ENCODE peak calls at places on chromosomes 6 and 20, in six cellular contexts. G is WTC11, P is A549, J is endothelial cell of umbilical vein, Q is HepG2, S is K562. C is an unnamed sample.

GRCh38 chr20:48198951-48199431 is 413.7 kb upstream of the SULF2 start:
- DNase-seq in G (no peak), P (no peak), J (no peak), Q (no peak), S (no peak), C (no peak)

GRCh38 chr6:163694988-163695942 is 280.7 kb downstream of the QKI start:
- DNase-seq in G (no peak), P (no peak), J (no peak), Q (peak; percentile 58), S (no peak), C (no peak)

GRCh38 chr6:9614778-9615177 is 800.1 kb downstream of the TFAP2A start:
- DNase-seq in G (no peak), P (no peak), J (no peak), Q (no peak), S (no peak), C (no peak)

GRCh38 chr20:38473353-38473795 is 731 bp downstream of the RALGAPB start:
- DNase-seq in G (no peak), P (peak; percentile 25), J (peak; percentile 39), Q (peak; percentile 67), S (no peak), C (no peak)

GRCh38 chr20:43803276-43803675 is 76.5 kb upstream of the GTSF1L start:
- DNase-seq in G (no peak), P (no peak), J (no peak), Q (no peak), S (no peak), C (no peak)

GRCh38 chr20:550611-551010 is 7.0 kb upstream of the CSNK2A1 start:
- DNase-seq in G (no peak), P (no peak), J (no peak), Q (no peak), S (no peak), C (no peak)

GRCh38 chr6:89482136-89482535 is 49.2 kb downstream of the ANKRD6 start:
- DNase-seq in G (no peak), P (no peak), J (no peak), Q (no peak), S (no peak), C (no peak)

GRCh38 chr6:149095842-149096241 is 221.7 kb upstream of the TAB2 start:
- DNase-seq in G (no peak), P (no peak), J (no peak), Q (no peak), S (no peak), C (no peak)

GRCh38 chr6:36780517-36781210 is 58.6 kb downstream of the CPNE5 start:
- DNase-seq in G (no peak), P (no peak), J (no peak), Q (peak; percentile 18), S (no peak), C (no peak)

GRCh38 chr6:35842381-35842780 is 37.2 kb downstream of the LHFPL5 start:
- DNase-seq in G (no peak), P (no peak), J (no peak), Q (peak; percentile 56), S (no peak), C (no peak)

GRCh38 chr20:48759631-48760245 is 68.1 kb downstream of the PREX1 start:
- DNase-seq in G (no peak), P (no peak), J (no peak), Q (no peak), S (no peak), C (no peak)

GRCh38 chr20:23082846-23083552 is 3.1 kb downstream of the CD93 start:
- DNase-seq in G (peak; percentile 40), P (no peak), J (peak; percentile 89), Q (no peak), S (no peak), C (no peak)

GRCh38 chr6:138088307-138088744 is 18.9 kb downstream of the PERP start:
- DNase-seq in G (no peak), P (peak; percentile 84), J (peak; percentile 63), Q (peak; percentile 42), S (no peak), C (no peak)

GRCh38 chr6:146183831-146184230 is 155.0 kb downstream of the GRM1 start:
- DNase-seq in G (no peak), P (no peak), J (no peak), Q (no peak), S (no peak), C (no peak)

GRCh38 chr6:144659735-144660246 is 374.7 kb downstream of the UTRN start:
- DNase-seq in G (no peak), P (no peak), J (no peak), Q (no peak), S (no peak), C (no peak)

GRCh38 chr20:7924692-7925091 is 15.6 kb downstream of the HAO1 start:
- DNase-seq in G (no peak), P (no peak), J (peak; percentile 93), Q (peak; percentile 33), S (no peak), C (no peak)

GRCh38 chr20:32902456-32903420 is 44.0 kb downstream of the EFCAB8 start:
- DNase-seq in G (peak; percentile 60), P (peak; percentile 58), J (peak; percentile 32), Q (peak; percentile 66), S (peak; percentile 62), C (no peak)

GRCh38 chr6:44477293-44477894 is 89.9 kb downstream of the CDC5L start:
- DNase-seq in G (no peak), P (no peak), J (no peak), Q (no peak), S (peak; percentile 82), C (no peak)

GRCh38 chr6:37005061-37005810 is at the start of gene FGD2:
- DNase-seq in G (no peak), P (no peak), J (no peak), Q (no peak), S (peak; percentile 63), C (no peak)

GRCh38 chr6:397604-398003 is 6.1 kb downstream of the IRF4 start:
- DNase-seq in G (no peak), P (no peak), J (no peak), Q (no peak), S (no peak), C (no peak)

GRCh38 chr6:81808834-81809598 is 56.5 kb upstream of the TENT5A start:
- DNase-seq in G (no peak), P (no peak), J (peak; percentile 93), Q (no peak), S (no peak), C (no peak)

GRCh38 chr6:109477184-109477583 is 5.8 kb downstream of the ZBTB24 start:
- DNase-seq in G (no peak), P (no peak), J (no peak), Q (no peak), S (no peak), C (no peak)

GRCh38 chr6:161369339-161369738 is 95.5 kb upstream of the AGPAT4 start:
- DNase-seq in G (no peak), P (peak; percentile 73), J (no peak), Q (no peak), S (no peak), C (no peak)

GRCh38 chr6:17968081-17968518 is 19.3 kb downstream of the KIF13A start:
- DNase-seq in G (no peak), P (no peak), J (no peak), Q (no peak), S (peak; percentile 29), C (no peak)

GRCh38 chr20:61605862-61606557 is 353.9 kb downstream of the CDH4 start:
- DNase-seq in G (no peak), P (no peak), J (no peak), Q (no peak), S (no peak), C (no peak)

GRCh38 chr20:61605283-61605682 is 353.2 kb downstream of the CDH4 start:
- DNase-seq in G (no peak), P (no peak), J (no peak), Q (no peak), S (no peak), C (no peak)

GRCh38 chr20:61611401-61611800 is 359.3 kb downstream of the CDH4 start:
- DNase-seq in G (no peak), P (no peak), J (no peak), Q (no peak), S (no peak), C (no peak)

GRCh38 chr20:61609461-61609860 is 357.4 kb downstream of the CDH4 start:
- DNase-seq in G (no peak), P (no peak), J (no peak), Q (no peak), S (no peak), C (no peak)

DNA sequence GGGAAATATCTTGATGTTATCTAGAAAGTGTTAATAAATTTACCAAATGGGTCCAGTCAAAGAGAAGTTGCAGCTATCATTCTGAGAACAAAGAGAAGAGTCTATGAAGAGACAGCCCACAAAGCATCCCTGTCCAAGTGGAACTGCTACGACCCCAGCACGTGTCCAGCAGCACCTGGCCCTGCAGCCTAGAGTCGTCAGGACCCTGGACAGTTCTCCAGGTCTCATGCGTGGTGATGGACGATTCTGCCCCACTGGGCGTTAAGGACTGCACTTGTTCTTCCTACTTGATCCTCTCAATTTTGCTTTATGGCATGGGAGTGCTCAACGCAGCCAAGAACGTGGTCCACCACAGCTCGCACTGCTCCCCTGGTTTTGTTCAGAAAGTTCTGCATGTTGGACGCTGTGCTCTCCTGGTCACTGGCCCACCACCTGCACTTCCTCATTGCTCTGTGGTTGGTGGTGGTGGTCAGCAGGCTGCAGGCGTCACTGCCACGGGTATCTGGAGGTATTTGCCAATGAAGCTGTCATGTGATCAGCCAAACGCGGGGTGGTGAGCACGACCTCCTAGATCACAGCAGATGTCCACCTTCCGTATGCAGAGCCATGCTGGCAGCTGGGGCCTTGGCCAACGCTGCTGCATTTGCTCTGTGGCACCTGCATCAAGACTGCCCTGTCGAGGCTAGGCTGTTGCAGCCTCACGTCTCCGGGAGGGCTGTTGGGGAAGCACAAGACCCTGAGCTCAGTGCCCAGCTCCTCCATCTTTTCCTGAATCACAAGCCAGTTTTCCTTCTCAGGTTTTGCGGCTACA is 356.4 kb downstream of the CDH4 start:
- DNase-seq in G (peak; percentile 66), P (peak; percentile 22), J (no peak), Q (peak; percentile 43), S (peak; percentile 43), C (no peak)
- TF ChIP-seq JUN in G (peak; percentile 75), P (no peak), J (no peak), Q (no peak), S (no peak), C (no peak)

GRCh38 chr20:52365688-52366087 is 174.1 kb upstream of the ZFP64 start:
- DNase-seq in G (no peak), P (no peak), J (no peak), Q (no peak), S (no peak), C (no peak)

GRCh38 chr20:52361650-52362049 is 170.1 kb upstream of the ZFP64 start:
- DNase-seq in G (no peak), P (no peak), J (no peak), Q (no peak), S (no peak), C (no peak)
- TF ChIP-seq JUN in G (no peak), P (no peak), J (no peak), Q (no peak), S (no peak), C (no peak)

GRCh38 chr6:128036808-128037570 is 136.1 kb upstream of the THEMIS start:
- DNase-seq in G (no peak), P (no peak), J (no peak), Q (no peak), S (no peak), C (no peak)
- TF ChIP-seq JUN in G (no peak), P (no peak), J (no peak), Q (no peak), S (no peak), C (no peak)

DNA sequence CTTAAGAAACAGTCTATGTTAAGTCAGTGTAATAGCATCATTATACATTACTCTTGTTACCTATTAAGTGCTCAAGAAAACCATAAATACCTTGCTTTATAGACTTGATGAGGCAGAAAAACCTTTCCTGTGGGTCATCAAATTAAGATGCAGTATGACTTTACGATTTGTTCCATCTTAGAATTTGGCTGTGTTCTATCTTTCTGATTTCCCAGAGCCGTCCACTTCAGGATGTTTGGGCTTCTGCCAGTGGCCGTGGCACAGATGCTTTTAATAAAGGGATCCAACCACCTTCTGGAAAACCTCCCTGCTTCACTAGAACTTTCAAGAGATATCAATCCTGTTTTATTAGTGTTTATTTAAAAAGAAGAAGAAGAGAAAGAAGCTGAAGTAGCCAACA is 71.2 kb downstream of the PDE7B start:
- DNase-seq in G (no peak), P (no peak), J (no peak), Q (no peak), S (no peak), C (no peak)
- TF ChIP-seq JUN in G (no peak), P (no peak), J (no peak), Q (no peak), S (no peak), C (no peak)

C was measured in H1.